ENCODE peak calls at places on chromosomes 4 and X, in seven cellular contexts. One of them, this sample, is unnamed.

GRCh38 chr4:156968479-156968984 is 3.1 kb downstream of the PDGFC start:
- DNase-seq in testis: peak; percentile 79
- DNase-seq in bronchial epithelial cell: peak; percentile 79
- DNase-seq in cardiac fibroblast: peak; percentile 92
- DNase-seq in choroid plexus epithelial cell: peak; percentile 91
- DNase-seq in left ventricle myocardium inferior: peak; percentile 36
- DNase-seq in CD4-positive, alpha-beta memory T cell: no peak
- DNase-seq in this sample: peak; percentile 87

GRCh38 chr4:159153669-159154068 is 50.8 kb downstream of the RAPGEF2 start:
- DNase-seq in testis: no peak
- DNase-seq in bronchial epithelial cell: no peak
- DNase-seq in cardiac fibroblast: no peak
- DNase-seq in choroid plexus epithelial cell: no peak
- DNase-seq in left ventricle myocardium inferior: no peak
- DNase-seq in CD4-positive, alpha-beta memory T cell: no peak
- DNase-seq in this sample: no peak

GRCh38 chrX:17597836-17598434 is 139.4 kb upstream of the SCML1 start:
- DNase-seq in testis: peak; percentile 86
- DNase-seq in bronchial epithelial cell: no peak
- DNase-seq in cardiac fibroblast: peak; percentile 55
- DNase-seq in choroid plexus epithelial cell: peak; percentile 78
- DNase-seq in left ventricle myocardium inferior: peak; percentile 77
- DNase-seq in CD4-positive, alpha-beta memory T cell: no peak
- DNase-seq in this sample: peak; percentile 79

GRCh38 chr4:150010525-150011126 is 67.6 kb upstream of the DCLK2 start:
- DNase-seq in testis: peak; percentile 67
- DNase-seq in bronchial epithelial cell: peak; percentile 61
- DNase-seq in cardiac fibroblast: peak; percentile 81
- DNase-seq in choroid plexus epithelial cell: peak; percentile 82
- DNase-seq in left ventricle myocardium inferior: no peak
- DNase-seq in CD4-positive, alpha-beta memory T cell: no peak
- DNase-seq in this sample: peak; percentile 81

GRCh38 chr4:112702892-112703291 is 65.9 kb downstream of the LARP7 start:
- DNase-seq in testis: no peak
- DNase-seq in bronchial epithelial cell: no peak
- DNase-seq in cardiac fibroblast: no peak
- DNase-seq in choroid plexus epithelial cell: no peak
- DNase-seq in left ventricle myocardium inferior: no peak
- DNase-seq in CD4-positive, alpha-beta memory T cell: no peak
- DNase-seq in this sample: no peak

GRCh38 chr4:74501579-74501978 is 56.6 kb downstream of the AREG start:
- DNase-seq in testis: no peak
- DNase-seq in bronchial epithelial cell: peak; percentile 90
- DNase-seq in cardiac fibroblast: peak; percentile 86
- DNase-seq in choroid plexus epithelial cell: peak; percentile 78
- DNase-seq in left ventricle myocardium inferior: no peak
- DNase-seq in CD4-positive, alpha-beta memory T cell: no peak
- DNase-seq in this sample: peak; percentile 75

GRCh38 chr4:26307027-26307426 is 13.8 kb upstream of the RBPJ start:
- DNase-seq in testis: no peak
- DNase-seq in bronchial epithelial cell: no peak
- DNase-seq in cardiac fibroblast: no peak
- DNase-seq in choroid plexus epithelial cell: no peak
- DNase-seq in left ventricle myocardium inferior: no peak
- DNase-seq in CD4-positive, alpha-beta memory T cell: no peak
- DNase-seq in this sample: no peak

GRCh38 chrX:118548831-118549230 is 53.2 kb downstream of the DOCK11 start:
- DNase-seq in testis: no peak
- DNase-seq in bronchial epithelial cell: no peak
- DNase-seq in cardiac fibroblast: no peak
- DNase-seq in choroid plexus epithelial cell: no peak
- DNase-seq in left ventricle myocardium inferior: no peak
- DNase-seq in CD4-positive, alpha-beta memory T cell: no peak
- DNase-seq in this sample: no peak

GRCh38 chr4:82528868-82529267 is 32.9 kb downstream of the TMEM150C start:
- DNase-seq in testis: peak; percentile 21
- DNase-seq in bronchial epithelial cell: no peak
- DNase-seq in cardiac fibroblast: no peak
- DNase-seq in choroid plexus epithelial cell: no peak
- DNase-seq in left ventricle myocardium inferior: no peak
- DNase-seq in CD4-positive, alpha-beta memory T cell: no peak
- DNase-seq in this sample: no peak

GRCh38 chr4:111712093-111712677 is 433.1 kb upstream of the FAM241A start:
- DNase-seq in testis: no peak
- DNase-seq in bronchial epithelial cell: no peak
- DNase-seq in cardiac fibroblast: no peak
- DNase-seq in choroid plexus epithelial cell: no peak
- DNase-seq in left ventricle myocardium inferior: no peak
- DNase-seq in CD4-positive, alpha-beta memory T cell: no peak
- DNase-seq in this sample: no peak

GRCh38 chrX:70301716-70302115 is 11.8 kb downstream of the KIF4A start:
- DNase-seq in testis: no peak
- DNase-seq in bronchial epithelial cell: no peak
- DNase-seq in cardiac fibroblast: peak; percentile 75
- DNase-seq in choroid plexus epithelial cell: peak; percentile 62
- DNase-seq in left ventricle myocardium inferior: no peak
- DNase-seq in CD4-positive, alpha-beta memory T cell: no peak
- DNase-seq in this sample: peak; percentile 68

GRCh38 chr4:25233737-25234389 is at the start of gene PI4K2B:
- DNase-seq in testis: peak; percentile 90
- DNase-seq in bronchial epithelial cell: peak; percentile 70
- DNase-seq in cardiac fibroblast: peak; percentile 79
- DNase-seq in choroid plexus epithelial cell: peak; percentile 78
- DNase-seq in left ventricle myocardium inferior: peak; percentile 89
- DNase-seq in CD4-positive, alpha-beta memory T cell: peak; percentile 95
- DNase-seq in this sample: peak; percentile 77

GRCh38 chr4:25234390-25235367 is 846 bp downstream of the PI4K2B start:
- DNase-seq in testis: peak; percentile 60
- DNase-seq in bronchial epithelial cell: peak; percentile 98
- DNase-seq in cardiac fibroblast: peak; percentile 89
- DNase-seq in choroid plexus epithelial cell: peak; percentile 91
- DNase-seq in left ventricle myocardium inferior: peak; percentile 39
- DNase-seq in CD4-positive, alpha-beta memory T cell: peak; percentile 77
- DNase-seq in this sample: peak; percentile 89

GRCh38 chr4:25235401-25235800 is 1.6 kb downstream of the PI4K2B start:
- DNase-seq in testis: no peak
- DNase-seq in bronchial epithelial cell: peak; percentile 7
- DNase-seq in cardiac fibroblast: no peak
- DNase-seq in choroid plexus epithelial cell: no peak
- DNase-seq in left ventricle myocardium inferior: no peak
- DNase-seq in CD4-positive, alpha-beta memory T cell: no peak
- DNase-seq in this sample: no peak

GRCh38 chr4:25238052-25238451 is 4.2 kb downstream of the PI4K2B start:
- DNase-seq in testis: no peak
- DNase-seq in bronchial epithelial cell: no peak
- DNase-seq in cardiac fibroblast: no peak
- DNase-seq in choroid plexus epithelial cell: peak; percentile 8
- DNase-seq in left ventricle myocardium inferior: no peak
- DNase-seq in CD4-positive, alpha-beta memory T cell: no peak
- DNase-seq in this sample: no peak

DNA sequence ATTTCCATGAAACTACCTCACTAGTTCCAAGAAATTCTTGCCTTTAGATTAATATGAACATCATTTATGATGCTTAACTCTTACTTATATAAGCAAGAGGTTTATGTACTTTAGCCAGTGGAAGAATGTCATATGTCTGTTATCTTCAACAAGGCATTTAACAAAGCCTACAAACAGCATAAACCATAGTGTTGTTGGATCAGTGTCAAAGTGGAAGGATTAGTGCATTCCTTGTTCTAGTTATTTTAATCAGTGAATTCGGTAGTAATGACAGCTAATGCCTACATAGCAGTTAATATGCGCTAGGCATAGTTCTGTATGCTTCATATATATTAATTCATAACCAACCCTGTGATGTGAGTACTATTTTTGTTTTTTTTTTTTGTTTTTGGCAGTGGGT is 3.1 kb downstream of the PI4K2B start:
- DNase-seq in testis: no peak
- DNase-seq in bronchial epithelial cell: no peak
- DNase-seq in cardiac fibroblast: no peak
- DNase-seq in choroid plexus epithelial cell: no peak
- DNase-seq in left ventricle myocardium inferior: no peak
- DNase-seq in CD4-positive, alpha-beta memory T cell: no peak
- DNase-seq in this sample: no peak
- H3K4me3 ChIP-seq in testis: no peak overlapping the region
- H3K4me3 ChIP-seq in bronchial epithelial cell: no peak overlapping the region
- H3K4me3 ChIP-seq in cardiac fibroblast: no peak overlapping the region
- H3K4me3 ChIP-seq in choroid plexus epithelial cell: no peak overlapping the region
- H3K4me3 ChIP-seq in left ventricle myocardium inferior: no peak overlapping the region
- H3K4me3 ChIP-seq in CD4-positive, alpha-beta memory T cell: no peak overlapping the region
- H3K4me3 ChIP-seq in this sample: no peak overlapping the region

GRCh38 chr4:77820836-77821561 is 1.8 kb upstream of the CNOT6L start:
- DNase-seq in testis: no peak
- DNase-seq in bronchial epithelial cell: peak; percentile 64
- DNase-seq in cardiac fibroblast: no peak
- DNase-seq in choroid plexus epithelial cell: peak; percentile 13
- DNase-seq in left ventricle myocardium inferior: no peak
- DNase-seq in CD4-positive, alpha-beta memory T cell: no peak
- DNase-seq in this sample: peak; percentile 18
- H3K4me3 ChIP-seq in testis: peak overlapping the region; percentile 91
- H3K4me3 ChIP-seq in bronchial epithelial cell: peak overlapping the region; percentile 95
- H3K4me3 ChIP-seq in cardiac fibroblast: peak overlapping the region; percentile 84
- H3K4me3 ChIP-seq in choroid plexus epithelial cell: peak overlapping the region; percentile 90
- H3K4me3 ChIP-seq in left ventricle myocardium inferior: peak overlapping the region; percentile 79
- H3K4me3 ChIP-seq in CD4-positive, alpha-beta memory T cell: peak overlapping the region; percentile 80
- H3K4me3 ChIP-seq in this sample: peak overlapping the region; percentile 96

GRCh38 chrX:110315541-110315940 is 2.3 kb downstream of the AMMECR1 start:
- DNase-seq in testis: no peak
- DNase-seq in bronchial epithelial cell: no peak
- DNase-seq in cardiac fibroblast: no peak
- DNase-seq in choroid plexus epithelial cell: no peak
- DNase-seq in left ventricle myocardium inferior: no peak
- DNase-seq in CD4-positive, alpha-beta memory T cell: no peak
- DNase-seq in this sample: no peak
- H3K4me3 ChIP-seq in testis: no peak overlapping the region
- H3K4me3 ChIP-seq in bronchial epithelial cell: no peak overlapping the region
- H3K4me3 ChIP-seq in cardiac fibroblast: peak overlapping the region; percentile 77
- H3K4me3 ChIP-seq in choroid plexus epithelial cell: peak overlapping the region; percentile 77
- H3K4me3 ChIP-seq in left ventricle myocardium inferior: no peak overlapping the region
- H3K4me3 ChIP-seq in CD4-positive, alpha-beta memory T cell: no peak overlapping the region
- H3K4me3 ChIP-seq in this sample: peak overlapping the region; percentile 77

GRCh38 chrX:56233682-56234081 is 1.5 kb downstream of the KLF8 start:
- DNase-seq in testis: peak; percentile 79
- DNase-seq in bronchial epithelial cell: peak; percentile 79
- DNase-seq in cardiac fibroblast: peak; percentile 63
- DNase-seq in choroid plexus epithelial cell: peak; percentile 3
- DNase-seq in left ventricle myocardium inferior: peak; percentile 37
- DNase-seq in CD4-positive, alpha-beta memory T cell: no peak
- DNase-seq in this sample: peak; percentile 0
- H3K4me3 ChIP-seq in testis: peak overlapping the region; percentile 55
- H3K4me3 ChIP-seq in bronchial epithelial cell: peak overlapping the region; percentile 50
- H3K4me3 ChIP-seq in cardiac fibroblast: peak overlapping the region; percentile 48
- H3K4me3 ChIP-seq in choroid plexus epithelial cell: no peak overlapping the region
- H3K4me3 ChIP-seq in left ventricle myocardium inferior: peak overlapping the region; percentile 68
- H3K4me3 ChIP-seq in CD4-positive, alpha-beta memory T cell: no peak overlapping the region
- H3K4me3 ChIP-seq in this sample: no peak overlapping the region

This sample was measured in fibroblast of pulmonary artery.